ENCODE peak calls at places on chromosomes 1 and 21, in ten cellular contexts. K is M059J; G is stimulated activated CD4-positive, alpha-beta T cell treated with anti-CD3 and anti-CD28 coated beads, Interleukin-15, amount 100 ng/mL, for 1 hour; I is GDM1; U is NCI-H748 treated with DMSO at 0.1 percent for 48 hours; O is C1 segment of cervical spinal cord; D is RWPE2; A is naive thymus-derived CD4-positive, alpha-beta T cell; B is CD8-positive, alpha-beta T cell; N is brain microvascular endothelial cell. R is an unnamed sample.

GRCh38 chr21:44326272-44326647 is 12.9 kb downstream of the CFAP410 start:
- DNase-seq in D (no peak), N (no peak), I (no peak), A (no peak), K (no peak), O (no peak), B (no peak), G (no peak), U (no peak), R (no peak)

GRCh38 chr1:198620951-198621824 is 17.7 kb upstream of the PTPRC start:
- DNase-seq in G (peak), D (no peak), K (no peak), N (no peak), O (no peak), U (no peak), B (peak), I (peak), A (peak), R (no peak)

GRCh38 chr1:162420120-162420519 is 8.2 kb upstream of the SH2D1B start:
- DNase-seq in A (no peak), K (no peak), B (no peak), U (no peak), G (no peak), D (no peak), I (no peak), O (no peak), N (no peak), R (no peak)

GRCh38 chr1:117732956-117733355 is 127.1 kb downstream of the TENT5C start:
- DNase-seq in A (no peak), B (no peak), N (no peak), G (no peak), D (no peak), U (no peak), O (no peak), K (no peak), I (no peak), R (no peak)

GRCh38 chr1:44239961-44240371 is 26.7 kb downstream of the DMAP1 start:
- DNase-seq in N (no peak), G (no peak), K (no peak), D (no peak), B (no peak), O (no peak), A (no peak), U (no peak), I (no peak), R (no peak)

GRCh38 chr1:224168859-224169380 is 14.1 kb upstream of the DEGS1 start:
- DNase-seq in G (no peak), D (no peak), I (peak), A (peak), B (no peak), K (peak), O (no peak), N (peak), U (no peak), R (no peak)

GRCh38 chr1:41362749-41363631 is 1.8 kb downstream of the FOXO6 start:
- DNase-seq in K (no peak), N (no peak), U (no peak), B (no peak), I (no peak), D (no peak), A (no peak), G (no peak), O (no peak), R (no peak)

GRCh38 chr1:229209386-229209785 is 61.5 kb upstream of the RAB4A start:
- DNase-seq in U (no peak), A (no peak), N (peak), O (no peak), K (no peak), G (no peak), B (peak), D (no peak), I (no peak), R (no peak)

GRCh38 chr1:184892116-184892515 is 82.2 kb downstream of the NIBAN1 start:
- DNase-seq in U (no peak), K (no peak), I (no peak), D (no peak), A (no peak), N (no peak), G (no peak), B (no peak), O (no peak), R (no peak)

GRCh38 chr1:43763497-43763973 is 56.2 kb downstream of the ST3GAL3 start:
- DNase-seq in I (peak), B (peak), D (peak), U (peak), N (peak), A (peak), K (peak), O (no peak), G (peak), R (no peak)

GRCh38 chr1:24420547-24420946 is 4.9 kb downstream of the NIPAL3 start:
- DNase-seq in O (no peak), K (no peak), U (no peak), G (no peak), A (no peak), I (no peak), N (no peak), B (no peak), D (no peak), R (no peak)

GRCh38 chr21:34158866-34159616 is 85.7 kb downstream of the MRPS6 start:
- DNase-seq in N (no peak), A (no peak), K (no peak), I (no peak), G (no peak), B (no peak), O (no peak), D (no peak), U (no peak), R (no peak)

GRCh38 chr1:32779242-32779641 is 37.9 kb downstream of the YARS1 start:
- DNase-seq in A (no peak), G (no peak), D (no peak), B (no peak), I (no peak), U (no peak), N (no peak), O (no peak), K (no peak), R (no peak)

GRCh38 chr1:77687519-77687906 is 5.1 kb upstream of the ZZZ3 start:
- DNase-seq in B (no peak), A (no peak), I (no peak), K (no peak), U (no peak), N (peak), G (no peak), D (no peak), O (no peak), R (no peak)

GRCh38 chr1:178020968-178021640 is 51.2 kb upstream of the SEC16B start:
- DNase-seq in B (no peak), O (no peak), D (no peak), G (no peak), N (no peak), I (no peak), A (no peak), U (peak), K (no peak), R (no peak)

GRCh38 chr1:112172294-112172882 is 182.9 kb upstream of the KCND3 start:
- DNase-seq in I (no peak), B (no peak), K (peak), A (no peak), N (peak), U (no peak), G (no peak), D (no peak), O (no peak), R (no peak)

GRCh38 chr1:21635138-21635535 is 34.0 kb downstream of the RAP1GAP start:
- DNase-seq in G (no peak), B (no peak), O (no peak), N (no peak), K (no peak), A (no peak), U (no peak), I (no peak), D (no peak), R (no peak)

GRCh38 chr1:86487131-86487804 is 18.5 kb downstream of the CLCA1 start:
- DNase-seq in A (no peak), I (no peak), B (no peak), K (peak), O (no peak), D (no peak), G (no peak), U (no peak), N (peak), R (no peak)

GRCh38 chr1:228034954-228035837 is 28.4 kb downstream of the WNT3A start:
- DNase-seq in K (no peak), N (no peak), B (no peak), I (no peak), U (no peak), O (no peak), D (no peak), G (no peak), A (no peak), R (no peak)

GRCh38 chr1:232558974-232559373 is 71.0 kb downstream of the SIPA1L2 start:
- DNase-seq in G (no peak), I (no peak), O (no peak), U (no peak), D (no peak), B (no peak), N (no peak), A (no peak), K (no peak), R (no peak)

R was measured in nucleus accumbens.